ENCODE peak calls at places on chromosomes 2 and 18, in six cellular contexts. Z is fibroblast of mammary gland; A is CD4-positive, alpha-beta memory T cell; Q is stimulated activated CD8-positive, alpha-beta memory T cell treated with anti-CD3 and anti-CD28 coated beads, Interleukin-7, amount 100 ng/mL, for 24 hours; X is AG08395; J is EL. L is an unnamed sample.

GRCh38 chr2:109210431-109211200 is 81.6 kb downstream of the SH3RF3 start:
- DNase-seq in Q (no peak), A (no peak), J (peak), Z (peak), X (peak), L (no peak)

GRCh38 chr2:65077898-65078297 is 21.7 kb downstream of the CEP68 start:
- DNase-seq in Z (no peak), J (no peak), Q (no peak), A (no peak), X (no peak), L (no peak)

GRCh38 chr2:71898375-71898774 is 249.3 kb downstream of the CYP26B1 start:
- DNase-seq in X (no peak), Q (no peak), Z (no peak), J (no peak), A (no peak), L (no peak)

GRCh38 chr18:79750980-79751571 is 46.7 kb upstream of the KCNG2 start:
- DNase-seq in J (no peak), A (no peak), Q (no peak), X (no peak), Z (no peak), L (no peak)

GRCh38 chr2:182477774-182478173 is 50.9 kb upstream of the PDE1A start:
- DNase-seq in Q (no peak), A (no peak), X (no peak), Z (no peak), J (no peak), L (no peak)

GRCh38 chr18:9095297-9096012 is 7.0 kb upstream of the NDUFV2 start:
- DNase-seq in X (no peak), J (peak), Q (no peak), Z (no peak), A (peak), L (peak)

GRCh38 chr2:74536166-74536950 is 6.6 kb downstream of the HTRA2 start:
- DNase-seq in Z (no peak), J (no peak), A (no peak), Q (no peak), X (no peak), L (no peak)

GRCh38 chr2:66435549-66435875 is 587 bp downstream of the MEIS1 start:
- DNase-seq in J (no peak), X (no peak), Q (no peak), Z (peak), A (no peak), L (no peak)

GRCh38 chr2:102585704-102586404 is 33.5 kb upstream of the SLC9A2 start:
- DNase-seq in X (no peak), Z (no peak), Q (no peak), A (no peak), J (no peak), L (no peak)

GRCh38 chr2:1591978-1592907 is 152.1 kb downstream of the PXDN start:
- DNase-seq in Q (no peak), A (no peak), J (peak), X (no peak), Z (peak), L (no peak)

GRCh38 chr2:184157141-184157540 is 441.2 kb upstream of the ZNF804A start:
- DNase-seq in Q (no peak), A (no peak), Z (no peak), X (no peak), J (no peak), L (no peak)

GRCh38 chr2:112541315-112542122 is 746 bp upstream of the POLR1B start:
- DNase-seq in X (peak), A (peak), Q (peak), J (peak), Z (no peak), L (peak)

GRCh38 chr2:188776634-188777033 is 197.5 kb upstream of the COL3A1 start:
- DNase-seq in Q (no peak), X (peak), J (peak), A (no peak), Z (peak), L (no peak)

GRCh38 chr18:78884502-78884901 is 95.1 kb upstream of the SALL3 start:
- DNase-seq in Q (no peak), A (no peak), X (no peak), Z (no peak), J (no peak), L (no peak)

GRCh38 chr2:234500394-234501006 is 3.6 kb upstream of the ARL4C start:
- DNase-seq in Q (no peak), A (peak), J (peak), X (peak), Z (peak), L (peak)

GRCh38 chr18:65436430-65436829 is 314.4 kb upstream of the CDH7 start:
- DNase-seq in A (no peak), Q (no peak), J (no peak), X (no peak), Z (no peak), L (no peak)

GRCh38 chr2:127721978-127722355 is 20.7 kb downstream of the SFT2D3 start:
- DNase-seq in J (peak), X (no peak), Z (no peak), A (no peak), Q (no peak), L (no peak)

GRCh38 chr2:207269021-207269420 is 103.3 kb upstream of the KLF7 start:
- DNase-seq in A (no peak), Q (no peak), X (no peak), Z (no peak), J (no peak), L (no peak)

GRCh38 chr2:128601298-128602037 is 282.8 kb upstream of the HS6ST1 start:
- DNase-seq in J (no peak), X (no peak), A (no peak), Z (no peak), Q (no peak), L (no peak)

GRCh38 chr2:240229603-240230423 is 89.4 kb upstream of the OTOS start:
- DNase-seq in A (no peak), X (no peak), Z (peak), J (no peak), Q (no peak), L (no peak)

GRCh38 chr2:42296226-42296625 is 64.8 kb downstream of the COX7A2L start:
- DNase-seq in Q (no peak), Z (no peak), A (no peak), X (no peak), J (no peak), L (no peak)

GRCh38 chr2:20148841-20149702 is 75.9 kb downstream of the SDC1 start:
- DNase-seq in Z (peak), Q (no peak), X (peak), J (peak), A (no peak), L (no peak)

GRCh38 chr2:128622916-128623620 is 304.4 kb upstream of the HS6ST1 start:
- DNase-seq in A (no peak), J (no peak), Q (no peak), X (no peak), Z (no peak), L (no peak)

GRCh38 chr2:232857158-232857563 is 12.9 kb upstream of the SNORC start:
- DNase-seq in X (no peak), Q (no peak), J (no peak), A (no peak), Z (no peak), L (no peak)

GRCh38 chr2:168961450-168962229 is 60.5 kb downstream of the G6PC2 start:
- DNase-seq in Q (no peak), Z (peak), X (peak), A (peak), J (peak), L (peak)

GRCh38 chr2:41836944-41837343 is 210.9 kb upstream of the PKDCC start:
- DNase-seq in Q (no peak), J (peak), A (peak), X (peak), Z (peak), L (no peak)

GRCh38 chr2:216370961-216371633 is 1.2 kb downstream of the MARCHF4 start:
- DNase-seq in A (no peak), J (peak), X (no peak), Q (no peak), Z (no peak), L (no peak)

GRCh38 chr2:3481736-3482362 is 37.5 kb downstream of the ADI1 start:
- DNase-seq in A (no peak), Q (no peak), X (no peak), Z (no peak), J (no peak), L (no peak)

GRCh38 chr18:68034293-68034692 is 517.8 kb upstream of the DSEL start:
- DNase-seq in Q (no peak), J (peak), Z (peak), X (peak), A (no peak), L (no peak)

GRCh38 chr2:16043192-16043591 is 102.8 kb downstream of the MYCN start:
- DNase-seq in A (no peak), Z (no peak), Q (no peak), J (no peak), X (no peak), L (no peak)

GRCh38 chr18:70469916-70470315 is 181.1 kb downstream of the SOCS6 start:
- DNase-seq in Q (no peak), J (no peak), A (no peak), X (no peak), Z (no peak), L (no peak)

GRCh38 chr2:9221223-9221622 is 14.6 kb downstream of the ASAP2 start:
- DNase-seq in X (no peak), Z (no peak), A (no peak), Q (no peak), J (no peak), L (no peak)

GRCh38 chr2:38181802-38182517 is 106.0 kb upstream of the CYP1B1 start:
- DNase-seq in J (no peak), X (no peak), Q (no peak), Z (no peak), A (no peak), L (no peak)

GRCh38 chr2:62200868-62201267 is 5.0 kb downstream of the B3GNT2 start:
- DNase-seq in Q (no peak), Z (no peak), A (no peak), J (no peak), X (no peak), L (no peak)

GRCh38 chr2:56025469-56026193 is 102.0 kb upstream of the EFEMP1 start:
- DNase-seq in Z (no peak), J (no peak), A (no peak), X (no peak), Q (no peak), L (no peak)

GRCh38 chr2:209380278-209380677 is 43.6 kb upstream of the MAP2 start:
- DNase-seq in Z (no peak), Q (no peak), J (no peak), A (no peak), X (no peak), L (no peak)

GRCh38 chr2:198546091-198546490 is 741.7 kb downstream of the PLCL1 start:
- DNase-seq in Z (no peak), Q (no peak), A (no peak), J (no peak), X (no peak), L (no peak)

GRCh38 chr2:6896930-6897759 is 19.6 kb downstream of the RSAD2 start:
- DNase-seq in J (peak), Q (no peak), A (peak), X (peak), Z (peak), L (no peak)

GRCh38 chr2:115757286-115757685 is 1314.8 kb downstream of the DPP10 start:
- DNase-seq in X (no peak), J (no peak), Q (no peak), Z (no peak), A (no peak), L (no peak)

L was measured in CD4-positive, CD25-positive, alpha-beta regulatory T cell.